ENCODE peak calls at places on chromosome 7, in four cellular contexts. J is K562, I is HepG2, U is GM12878. W is an unnamed sample.

GRCh38 chr7:148044173-148044572 is 546.4 kb upstream of the C7orf33 start:
- DNase-seq in J (no peak), U (no peak), I (no peak), W (no peak)

GRCh38 chr7:144391823-144392255 is 11.7 kb downstream of the NOBOX start:
- DNase-seq in U (no peak), I (peak; percentile 46), J (peak; percentile 66), W (peak; percentile 71)

GRCh38 chr7:19674266-19674960 is 34.4 kb downstream of the POLR1F start:
- DNase-seq in J (no peak), U (no peak), I (no peak), W (no peak)

GRCh38 chr7:107643407-107643806 is 17.2 kb upstream of the SLC26A4 start:
- DNase-seq in J (no peak), I (no peak), U (no peak), W (no peak)

GRCh38 chr7:101547916-101548599 is 81.0 kb downstream of the MYL10 start:
- DNase-seq in I (no peak), U (no peak), J (no peak), W (no peak)

GRCh38 chr7:78465894-78466293 is 667.3 kb downstream of the PHTF2 start:
- DNase-seq in U (no peak), I (no peak), J (no peak), W (no peak)

GRCh38 chr7:101940830-101941229 is 123.4 kb downstream of the CUX1 start:
- DNase-seq in J (no peak), I (no peak), U (no peak), W (no peak)

GRCh38 chr7:148772297-148773089 is 73.8 kb downstream of the CUL1 start:
- DNase-seq in I (no peak), U (no peak), J (no peak), W (no peak)

GRCh38 chr7:77791336-77791735 is 6.9 kb downstream of the TMEM60 start:
- DNase-seq in J (no peak), I (no peak), U (no peak), W (no peak)

GRCh38 chr7:19362099-19362498 is 216.9 kb upstream of the FERD3L start:
- DNase-seq in I (no peak), J (no peak), U (no peak), W (no peak)

DNA sequence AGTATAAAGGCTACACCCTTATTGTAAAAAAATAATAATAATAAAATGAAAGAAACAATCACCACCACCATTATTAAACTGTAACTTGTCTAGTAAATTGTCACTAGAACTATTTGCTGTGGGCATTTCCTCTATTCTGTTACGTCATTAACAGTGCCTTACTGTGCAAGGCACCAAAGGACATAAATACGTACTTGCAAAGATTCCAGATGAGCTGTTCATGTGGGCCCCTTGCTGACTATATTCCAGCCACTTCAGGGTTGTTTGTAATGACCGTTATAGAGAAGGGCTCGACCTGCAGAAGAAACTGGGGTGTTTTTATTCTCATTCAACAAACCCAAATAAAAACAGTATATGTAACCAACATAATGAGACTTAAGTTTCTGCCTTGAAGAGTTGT is 60.4 kb downstream of the KLRG2 start:
- DNase-seq in U (no peak), J (no peak), I (no peak), W (no peak)
- TF ChIP-seq FOXK2 in U (no peak), J (no peak), I (no peak), W (no peak)

DNA sequence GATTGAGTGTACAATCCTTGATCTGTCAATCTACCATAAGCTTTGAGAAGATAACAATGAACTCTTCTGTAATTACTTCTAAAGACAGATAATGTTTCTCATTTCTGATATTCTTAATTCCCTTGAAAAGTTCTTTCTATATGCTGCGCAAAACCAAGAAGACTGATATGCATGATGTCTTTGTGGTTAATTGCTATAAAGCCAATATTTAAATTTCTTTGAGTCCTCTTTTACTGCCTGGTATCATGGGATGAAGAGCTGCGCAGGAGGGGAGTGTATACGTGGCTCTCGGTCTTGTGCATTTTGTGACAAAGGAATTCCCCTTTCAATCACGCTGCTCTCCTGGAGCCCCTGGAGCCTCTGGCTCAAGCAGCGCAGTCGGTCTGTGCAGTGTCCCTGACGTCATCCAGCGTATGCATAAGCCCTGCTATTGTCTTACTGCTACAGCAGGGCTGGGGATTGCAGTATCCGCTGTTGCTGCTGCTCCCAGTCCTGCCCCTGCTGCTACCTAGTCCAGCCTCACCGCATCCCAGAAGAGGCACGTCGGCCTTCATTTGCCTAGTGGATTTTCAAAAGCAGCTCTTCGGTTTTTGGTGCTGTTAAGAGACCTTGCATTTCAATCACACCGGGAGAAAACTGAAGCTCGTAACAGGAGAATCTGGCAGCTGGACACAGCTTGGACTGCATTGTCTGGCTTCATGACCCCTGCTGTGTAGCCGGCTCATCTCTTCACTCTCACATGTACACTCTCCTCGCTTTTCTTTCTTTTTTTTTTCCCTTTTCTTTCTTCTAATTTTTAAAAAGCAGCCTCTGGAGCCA is 66.7 kb downstream of the ST7 start:
- DNase-seq in U (no peak), J (peak; percentile 78), I (no peak), W (peak; percentile 82)
- TF ChIP-seq TARDBP in U (no peak), J (peak; percentile 65), I (no peak), W (no peak)

DNA sequence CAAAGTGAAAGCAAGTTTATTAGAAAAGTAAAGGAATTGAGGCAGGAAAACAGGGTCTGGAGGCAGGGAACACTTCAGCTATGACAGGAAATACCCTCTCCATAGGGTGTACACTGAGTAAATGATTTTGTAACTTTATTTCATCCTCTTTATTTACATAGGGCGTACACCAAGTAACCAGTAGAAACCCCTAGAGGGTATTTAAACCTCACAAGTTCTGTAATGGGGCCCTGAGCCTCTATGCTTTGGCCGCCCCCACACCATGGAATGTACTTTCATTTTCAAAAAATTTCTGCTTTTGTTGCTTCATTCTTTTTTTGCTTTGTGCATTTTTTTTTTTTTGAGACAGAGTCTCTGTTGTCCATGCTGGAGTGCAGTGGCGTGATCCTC is 1.4 kb upstream of the PSMG3 start:
- DNase-seq in I (peak; percentile 35), J (no peak), U (no peak), W (no peak)
- TF ChIP-seq FOXK2 in I (no peak), J (no peak), U (no peak), W (no peak)

DNA sequence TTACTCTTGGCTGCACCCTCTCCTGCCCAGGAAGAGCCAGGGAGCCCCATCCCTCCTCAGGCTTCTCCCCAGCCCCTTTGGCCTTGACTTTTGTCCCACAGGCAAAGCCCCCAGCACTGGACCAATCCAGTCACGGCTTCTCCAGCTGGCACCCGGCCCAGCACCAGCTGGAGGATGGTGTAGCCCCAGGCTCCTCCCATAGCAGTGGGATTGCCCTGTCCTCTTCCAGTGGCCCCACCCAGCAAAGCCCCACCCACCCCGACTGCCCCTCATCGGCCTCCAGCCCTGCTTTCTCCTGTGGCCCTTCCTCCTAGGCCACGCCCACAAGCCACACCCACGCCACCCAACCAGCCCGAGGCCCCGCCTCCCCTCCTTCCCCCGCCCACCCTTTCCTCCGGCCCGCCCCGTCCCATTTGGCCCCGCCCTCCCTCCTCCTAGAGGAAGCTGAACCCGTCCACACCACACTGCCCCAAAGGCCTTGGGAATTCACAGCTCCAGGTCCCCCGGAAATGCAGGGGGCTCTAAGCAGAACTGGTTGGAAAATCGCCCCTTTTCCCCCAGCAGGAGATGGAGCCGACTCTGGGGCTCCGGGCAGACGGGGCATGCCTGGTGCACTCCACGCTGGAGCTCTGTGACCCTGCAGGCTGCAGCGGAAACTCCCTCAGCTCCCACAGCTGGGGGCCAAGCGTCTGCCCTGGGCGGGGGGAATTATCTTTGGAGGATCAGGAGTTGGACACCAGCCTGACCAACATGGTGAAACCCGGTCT is 25.2 kb downstream of the GET4 start:
- DNase-seq in U (no peak), J (peak; percentile 99), I (peak; percentile 85), W (peak; percentile 100)
- TF ChIP-seq TARDBP in U (no peak), J (no peak), I (peak; percentile 5), W (no peak)

DNA sequence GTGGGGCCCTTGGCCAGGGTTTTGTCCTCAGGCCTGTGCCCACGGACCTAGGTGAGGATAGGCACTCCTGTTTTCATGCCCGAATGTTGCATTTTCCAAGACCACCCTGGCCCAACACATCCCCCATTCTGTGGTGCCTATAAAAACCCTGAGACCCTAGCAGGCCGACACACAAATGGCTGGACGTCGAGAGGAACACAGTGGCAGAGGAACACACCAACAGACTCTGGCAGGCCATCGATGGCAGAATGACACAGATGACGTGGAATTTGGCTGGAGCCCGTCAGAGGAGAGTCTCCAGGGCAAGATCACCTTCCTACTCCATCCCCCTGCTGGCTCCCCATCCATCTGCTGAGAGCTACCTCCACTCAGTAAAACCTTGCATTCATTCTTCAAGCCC is 898.8 kb downstream of the ANKRD7 start:
- DNase-seq in U (no peak), J (no peak), I (no peak), W (no peak)
- TF ChIP-seq FOXK2 in U (no peak), J (no peak), I (no peak), W (no peak)

GRCh38 chr7:121832347-121832746 is 40.6 kb upstream of the PTPRZ1 start:
- DNase-seq in J (no peak), U (no peak), I (no peak), W (no peak)
- TF ChIP-seq TARDBP in J (no peak), U (no peak), I (no peak), W (no peak)

GRCh38 chr7:35555386-35555785 is 139.5 kb downstream of the HERPUD2 start:
- DNase-seq in I (no peak), J (no peak), U (no peak), W (no peak)

GRCh38 chr7:35558841-35559240 is 136.1 kb downstream of the HERPUD2 start:
- DNase-seq in I (no peak), J (no peak), U (no peak), W (no peak)

GRCh38 chr7:35553498-35553897 is 141.4 kb downstream of the HERPUD2 start:
- DNase-seq in J (no peak), U (no peak), I (no peak), W (no peak)

GRCh38 chr7:35556532-35557471 is 138.1 kb downstream of the HERPUD2 start:
- DNase-seq in U (no peak), I (peak; percentile 50), J (no peak), W (no peak)

GRCh38 chr7:35555934-35556333 is 139.0 kb downstream of the HERPUD2 start:
- DNase-seq in J (no peak), I (peak; percentile 43), U (no peak), W (no peak)
- TF ChIP-seq FOXK2 in J (no peak), I (no peak), U (no peak), W (no peak)

DNA sequence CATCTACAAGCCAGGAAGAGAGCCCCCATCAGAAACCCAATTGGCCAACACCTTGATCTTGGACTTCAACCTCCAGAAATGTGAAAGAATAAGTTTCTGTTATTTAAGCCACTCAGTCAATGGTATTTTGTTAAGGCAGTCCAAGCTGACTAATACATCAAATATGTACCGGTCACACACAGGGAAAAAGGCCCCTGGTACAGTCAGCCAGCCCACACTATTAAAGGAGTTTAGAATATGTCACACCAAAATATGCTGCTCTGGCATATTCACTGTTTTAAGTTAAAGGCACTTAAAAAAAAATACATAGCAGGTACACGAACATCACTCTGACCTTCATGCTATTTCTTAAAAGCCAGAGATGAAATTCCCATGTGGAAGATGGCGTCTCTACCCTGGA is 15.2 kb upstream of the CDCA7L start:
- DNase-seq in U (no peak), J (no peak), I (no peak), W (no peak)
- TF ChIP-seq TARDBP in U (no peak), J (no peak), I (no peak), W (no peak)

DNA sequence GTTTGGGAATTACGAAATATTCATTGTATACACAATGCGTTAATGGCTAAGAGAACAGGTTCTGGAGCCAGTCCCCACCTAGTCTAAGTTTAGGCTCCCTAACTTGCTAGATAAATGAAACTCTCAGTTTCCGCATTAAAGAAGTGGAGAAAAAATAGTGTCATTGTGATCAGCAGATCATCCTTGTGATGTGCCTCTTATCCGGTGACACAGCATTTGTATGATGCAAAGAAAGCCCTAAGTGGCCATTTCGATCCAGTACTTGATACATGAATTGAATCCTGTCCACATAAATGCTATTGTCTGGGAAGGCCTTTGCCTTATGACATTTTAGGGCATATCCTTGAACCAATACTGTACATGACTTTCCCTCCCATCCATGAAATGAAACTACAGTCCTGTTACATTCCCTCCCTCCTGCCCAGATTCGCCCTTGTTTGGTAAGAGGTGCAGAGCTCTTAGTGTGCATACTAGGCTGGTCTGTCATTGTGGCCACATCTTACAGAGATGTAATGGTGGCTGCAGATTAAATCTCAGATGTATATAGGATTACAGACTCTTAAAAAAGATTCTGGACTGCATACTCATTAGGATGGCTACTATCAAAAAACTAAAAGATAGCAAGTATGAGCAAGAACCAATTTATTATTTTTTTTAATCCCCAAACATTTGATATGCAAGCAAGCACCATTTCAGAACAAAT is 80.9 kb downstream of the LRRC4 start:
- DNase-seq in I (no peak), J (no peak), U (no peak), W (no peak)
- TF ChIP-seq FOXK2 in I (no peak), J (no peak), U (no peak), W (no peak)

W was measured in HEK293T.